ENCODE peak calls at places on chromosome X, in seven cellular contexts. One of them, this sample, is unnamed.

GRCh38 chrX:20374450-20374849 is 107.7 kb upstream of the RPS6KA3 start:
- DNase-seq in fibroblast of the aortic adventitia: no peak
- DNase-seq in fibroblast of pulmonary artery: no peak
- DNase-seq in AG04449: no peak
- DNase-seq in uterus: no peak
- DNase-seq in dorsolateral prefrontal cortex: no peak
- DNase-seq in choroid plexus epithelial cell: no peak
- DNase-seq in this sample: no peak

GRCh38 chrX:23883737-23884354 is 23.9 kb downstream of the APOO start:
- DNase-seq in fibroblast of pulmonary artery: peak; percentile 69
- DNase-seq in fibroblast of the aortic adventitia: peak; percentile 67
- DNase-seq in dorsolateral prefrontal cortex: no peak
- DNase-seq in choroid plexus epithelial cell: peak; percentile 80
- DNase-seq in uterus: no peak
- DNase-seq in AG04449: no peak
- DNase-seq in this sample: peak; percentile 73

GRCh38 chrX:69195197-69195596 is 29.9 kb upstream of the PJA1 start:
- DNase-seq in AG04449: no peak
- DNase-seq in choroid plexus epithelial cell: no peak
- DNase-seq in uterus: no peak
- DNase-seq in fibroblast of the aortic adventitia: no peak
- DNase-seq in fibroblast of pulmonary artery: no peak
- DNase-seq in dorsolateral prefrontal cortex: no peak
- DNase-seq in this sample: no peak

GRCh38 chrX:155028749-155029360 is 2.2 kb downstream of the FUNDC2 start:
- DNase-seq in fibroblast of pulmonary artery: peak; percentile 72
- DNase-seq in choroid plexus epithelial cell: peak; percentile 65
- DNase-seq in fibroblast of the aortic adventitia: peak; percentile 51
- DNase-seq in dorsolateral prefrontal cortex: no peak
- DNase-seq in uterus: no peak
- DNase-seq in AG04449: no peak
- DNase-seq in this sample: peak; percentile 44

GRCh38 chrX:39309721-39310152 is 508.5 kb downstream of the MID1IP1 start:
- DNase-seq in choroid plexus epithelial cell: peak; percentile 47
- DNase-seq in dorsolateral prefrontal cortex: no peak
- DNase-seq in fibroblast of the aortic adventitia: no peak
- DNase-seq in fibroblast of pulmonary artery: peak; percentile 46
- DNase-seq in AG04449: no peak
- DNase-seq in uterus: peak; percentile 41
- DNase-seq in this sample: no peak

GRCh38 chrX:11117751-11118150 is 6.6 kb downstream of the HCCS start:
- DNase-seq in AG04449: no peak
- DNase-seq in uterus: no peak
- DNase-seq in fibroblast of pulmonary artery: no peak
- DNase-seq in fibroblast of the aortic adventitia: no peak
- DNase-seq in choroid plexus epithelial cell: no peak
- DNase-seq in dorsolateral prefrontal cortex: no peak
- DNase-seq in this sample: no peak

GRCh38 chrX:2898861-2899512 is 30.2 kb downstream of the ARSD start:
- DNase-seq in fibroblast of the aortic adventitia: no peak
- DNase-seq in AG04449: no peak
- DNase-seq in choroid plexus epithelial cell: no peak
- DNase-seq in uterus: no peak
- DNase-seq in fibroblast of pulmonary artery: no peak
- DNase-seq in dorsolateral prefrontal cortex: no peak
- DNase-seq in this sample: no peak

GRCh38 chrX:23819385-23820234 is 36.6 kb downstream of the SAT1 start:
- DNase-seq in AG04449: no peak
- DNase-seq in uterus: no peak
- DNase-seq in dorsolateral prefrontal cortex: no peak
- DNase-seq in choroid plexus epithelial cell: peak; percentile 32
- DNase-seq in fibroblast of pulmonary artery: no peak
- DNase-seq in fibroblast of the aortic adventitia: peak; percentile 28
- DNase-seq in this sample: peak; percentile 29

GRCh38 chrX:18617351-18617750 is 54.6 kb downstream of the RS1 start:
- DNase-seq in uterus: no peak
- DNase-seq in fibroblast of the aortic adventitia: peak; percentile 51
- DNase-seq in dorsolateral prefrontal cortex: no peak
- DNase-seq in fibroblast of pulmonary artery: peak; percentile 63
- DNase-seq in choroid plexus epithelial cell: peak; percentile 56
- DNase-seq in AG04449: peak; percentile 16
- DNase-seq in this sample: peak; percentile 54

GRCh38 chrX:37846558-37846933 is 825 bp downstream of the DYNLT3 start:
- DNase-seq in dorsolateral prefrontal cortex: no peak
- DNase-seq in fibroblast of the aortic adventitia: no peak
- DNase-seq in fibroblast of pulmonary artery: no peak
- DNase-seq in uterus: no peak
- DNase-seq in AG04449: no peak
- DNase-seq in choroid plexus epithelial cell: no peak
- DNase-seq in this sample: no peak
- H3K4me3 ChIP-seq in dorsolateral prefrontal cortex: peak overlapping the region; percentile 74
- H3K4me3 ChIP-seq in fibroblast of the aortic adventitia: peak overlapping the region; percentile 72
- H3K4me3 ChIP-seq in fibroblast of pulmonary artery: peak overlapping the region; percentile 68
- H3K4me3 ChIP-seq in uterus: peak overlapping the region; percentile 75
- H3K4me3 ChIP-seq in AG04449: peak overlapping the region; percentile 65
- H3K4me3 ChIP-seq in choroid plexus epithelial cell: peak overlapping the region; percentile 75
- H3K4me3 ChIP-seq in this sample: peak overlapping the region; percentile 72

GRCh38 chrX:74085642-74086236 is 218.2 kb upstream of the ZCCHC13 start:
- DNase-seq in dorsolateral prefrontal cortex: no peak
- DNase-seq in uterus: no peak
- DNase-seq in choroid plexus epithelial cell: peak; percentile 1
- DNase-seq in fibroblast of the aortic adventitia: no peak
- DNase-seq in fibroblast of pulmonary artery: no peak
- DNase-seq in AG04449: no peak
- DNase-seq in this sample: no peak

DNA sequence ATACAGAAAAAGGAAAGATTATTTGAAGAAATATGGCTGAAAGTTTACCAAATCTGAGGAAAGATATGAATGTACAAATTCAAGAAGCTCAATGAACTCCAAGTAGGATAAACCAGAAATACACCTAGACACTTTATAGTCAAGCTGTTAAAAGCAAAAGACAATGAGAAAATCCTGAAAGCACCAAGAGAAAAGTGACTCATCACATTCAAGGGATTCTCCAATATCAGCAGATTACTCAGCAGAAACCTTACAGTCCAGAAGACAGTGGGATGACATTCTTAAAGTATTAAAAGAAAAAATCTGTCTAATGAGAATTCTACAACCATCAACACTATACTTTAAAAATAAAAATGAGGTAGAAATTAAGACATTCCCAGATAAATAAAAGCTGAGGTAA is 223.8 kb upstream of the ZCCHC13 start:
- DNase-seq in choroid plexus epithelial cell: peak; percentile 1
- DNase-seq in uterus: no peak
- DNase-seq in fibroblast of the aortic adventitia: no peak
- DNase-seq in AG04449: no peak
- DNase-seq in dorsolateral prefrontal cortex: no peak
- DNase-seq in fibroblast of pulmonary artery: peak; percentile 1
- DNase-seq in this sample: no peak
- TF ChIP-seq CTCF in choroid plexus epithelial cell: no peak
- TF ChIP-seq CTCF in uterus: no peak
- TF ChIP-seq CTCF in fibroblast of the aortic adventitia: no peak
- TF ChIP-seq CTCF in AG04449: no peak
- TF ChIP-seq CTCF in dorsolateral prefrontal cortex: no peak
- TF ChIP-seq CTCF in fibroblast of pulmonary artery: no peak
- TF ChIP-seq CTCF in this sample: no peak

DNA sequence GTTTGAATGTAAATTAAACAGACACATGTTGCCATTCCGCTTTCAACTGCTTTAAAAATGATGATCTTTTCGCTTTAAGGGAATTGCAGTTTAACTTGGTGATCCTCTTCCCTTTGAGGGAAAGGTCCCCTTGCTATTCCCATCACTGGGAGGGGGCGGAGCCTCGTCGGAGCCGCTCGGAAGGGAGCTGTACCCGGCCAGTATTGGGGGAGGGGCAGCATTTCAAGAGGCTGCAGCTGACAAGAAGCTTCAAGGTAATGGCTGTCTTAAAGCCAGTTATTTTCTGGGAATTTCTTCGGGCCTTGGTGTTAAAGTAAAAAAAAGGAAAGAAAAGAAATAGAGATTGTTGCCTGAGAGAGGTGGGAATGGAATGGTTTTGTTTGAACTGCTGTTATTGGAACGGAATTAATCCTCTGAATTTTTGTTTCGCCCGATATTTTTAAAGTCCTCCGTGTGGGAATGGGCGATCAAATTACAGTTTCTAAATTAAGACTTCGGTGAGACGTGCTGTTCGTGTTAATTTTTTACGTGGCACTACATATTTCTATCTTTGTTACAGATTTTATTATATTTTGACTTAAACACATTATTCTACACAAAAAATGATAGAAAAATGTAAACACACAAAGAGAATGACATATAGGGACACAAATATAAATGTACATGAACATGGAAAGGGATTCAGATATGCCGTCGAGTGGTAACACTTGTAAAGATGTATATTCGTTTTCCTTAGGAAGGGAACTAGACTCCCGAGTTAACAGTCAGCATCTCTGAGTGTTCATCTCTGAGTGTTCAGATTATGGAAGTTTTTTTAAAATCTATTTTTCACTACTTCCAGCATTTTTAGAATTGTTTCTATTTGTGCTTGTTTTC is 9.2 kb downstream of the PWWP3B start:
- DNase-seq in choroid plexus epithelial cell: peak; percentile 89
- DNase-seq in AG04449: no peak
- DNase-seq in fibroblast of the aortic adventitia: no peak
- DNase-seq in dorsolateral prefrontal cortex: peak; percentile 76
- DNase-seq in fibroblast of pulmonary artery: peak; percentile 86
- DNase-seq in uterus: peak; percentile 72
- DNase-seq in this sample: no peak
- H3K4me3 ChIP-seq in choroid plexus epithelial cell: peak overlapping the region; percentile 50
- H3K4me3 ChIP-seq in AG04449: no peak overlapping the region
- H3K4me3 ChIP-seq in fibroblast of the aortic adventitia: no peak overlapping the region
- H3K4me3 ChIP-seq in dorsolateral prefrontal cortex: peak overlapping the region; percentile 63
- H3K4me3 ChIP-seq in fibroblast of pulmonary artery: peak overlapping the region; percentile 62
- H3K4me3 ChIP-seq in uterus: peak overlapping the region; percentile 24
- H3K4me3 ChIP-seq in this sample: no peak overlapping the region

GRCh38 chrX:52217494-52218160 is 32.9 kb downstream of the MAGED4 start:
- DNase-seq in choroid plexus epithelial cell: no peak
- DNase-seq in AG04449: no peak
- DNase-seq in fibroblast of pulmonary artery: no peak
- DNase-seq in uterus: no peak
- DNase-seq in dorsolateral prefrontal cortex: no peak
- DNase-seq in fibroblast of the aortic adventitia: no peak
- DNase-seq in this sample: no peak
- TF ChIP-seq CTCF in choroid plexus epithelial cell: peak; percentile 9
- TF ChIP-seq CTCF in AG04449: peak; percentile 13
- TF ChIP-seq CTCF in fibroblast of pulmonary artery: no peak
- TF ChIP-seq CTCF in uterus: no peak
- TF ChIP-seq CTCF in dorsolateral prefrontal cortex: no peak
- TF ChIP-seq CTCF in fibroblast of the aortic adventitia: no peak
- TF ChIP-seq CTCF in this sample: no peak

DNA sequence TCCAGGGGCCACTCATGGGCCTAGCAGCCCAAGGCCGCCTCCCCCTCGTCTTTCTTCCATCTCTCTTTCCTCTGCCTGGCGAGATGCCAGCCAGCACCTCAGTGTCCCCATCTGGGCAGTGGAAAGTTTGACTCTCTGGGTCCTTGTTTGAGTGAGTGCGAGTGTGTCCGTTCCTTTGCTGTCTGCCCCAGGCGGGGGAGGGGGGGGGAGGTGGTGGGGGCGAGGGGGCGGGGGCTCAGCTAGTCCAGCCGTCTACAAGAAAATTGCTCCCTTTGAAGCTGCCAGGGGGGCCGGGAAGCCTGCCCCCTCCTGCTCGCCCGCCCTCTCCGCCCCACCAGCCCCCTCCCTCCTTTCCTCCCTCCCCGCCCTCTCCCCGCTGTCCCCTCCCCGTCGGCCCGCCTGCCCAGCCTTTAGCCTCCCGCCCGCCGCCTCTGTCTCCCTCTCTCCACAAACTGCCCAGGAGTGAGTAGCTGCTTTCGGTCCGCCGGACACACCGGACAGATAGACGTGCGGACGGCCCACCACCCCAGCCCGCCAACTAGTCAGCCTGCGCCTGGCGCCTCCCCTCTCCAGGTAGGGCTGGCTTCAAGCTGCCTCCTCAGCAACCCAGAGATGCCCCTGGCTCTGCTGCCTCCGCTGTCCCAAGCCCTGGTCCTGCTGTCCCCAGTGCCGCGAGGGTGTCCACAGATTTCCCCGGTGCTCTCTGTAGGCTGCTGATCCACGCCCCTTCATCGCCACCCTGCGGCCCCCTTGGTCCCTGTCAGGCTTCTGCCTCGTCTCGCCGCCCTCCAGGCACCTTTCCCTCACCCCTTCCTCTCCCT is at the start of gene BGN:
- DNase-seq in AG04449: no peak
- DNase-seq in fibroblast of pulmonary artery: peak; percentile 70
- DNase-seq in choroid plexus epithelial cell: peak; percentile 25
- DNase-seq in fibroblast of the aortic adventitia: peak; percentile 68
- DNase-seq in uterus: peak; percentile 63
- DNase-seq in dorsolateral prefrontal cortex: no peak
- DNase-seq in this sample: no peak
- H3K4me3 ChIP-seq in AG04449: peak within 1 kb of the TSS; percentile 72
- H3K4me3 ChIP-seq in fibroblast of pulmonary artery: peak within 1 kb of the TSS; percentile 69
- H3K4me3 ChIP-seq in choroid plexus epithelial cell: peak within 1 kb of the TSS; percentile 50
- H3K4me3 ChIP-seq in fibroblast of the aortic adventitia: peak within 1 kb of the TSS; percentile 82
- H3K4me3 ChIP-seq in uterus: peak within 1 kb of the TSS; percentile 28
- H3K4me3 ChIP-seq in dorsolateral prefrontal cortex: peak within 1 kb of the TSS; percentile 51
- H3K4me3 ChIP-seq in this sample: peak within 1 kb of the TSS; percentile 75

GRCh38 chrX:112048707-112049106 is 33.9 kb downstream of the TRPC5 start:
- DNase-seq in fibroblast of pulmonary artery: no peak
- DNase-seq in AG04449: no peak
- DNase-seq in fibroblast of the aortic adventitia: no peak
- DNase-seq in dorsolateral prefrontal cortex: no peak
- DNase-seq in uterus: no peak
- DNase-seq in choroid plexus epithelial cell: no peak
- DNase-seq in this sample: no peak
- TF ChIP-seq CTCF in fibroblast of pulmonary artery: no peak
- TF ChIP-seq CTCF in AG04449: no peak
- TF ChIP-seq CTCF in fibroblast of the aortic adventitia: no peak
- TF ChIP-seq CTCF in dorsolateral prefrontal cortex: no peak
- TF ChIP-seq CTCF in uterus: no peak
- TF ChIP-seq CTCF in choroid plexus epithelial cell: no peak
- TF ChIP-seq CTCF in this sample: no peak